ENCODE peak calls at places on chromosomes 3 and 15, in nine cellular contexts. J, U, Z, H, G, Y, B, N and X are unnamed samples. For H3K9me3 and H3K36me3, the result is how much of the 10 kb centered on the place peaks cover.

GRCh38 chr3:63492464-63492863 is 160.0 kb upstream of the SNTN start:
- DNase-seq in G (no peak), B (no peak), H (no peak), J (no peak), Z (no peak), U (no peak), Y (no peak), N (no peak), X (no peak)

GRCh38 chr3:136749106-136749505 is 3.1 kb downstream of the STAG1 start:
- DNase-seq in N (no peak), J (peak), Y (no peak), U (no peak), G (no peak), Z (no peak), B (no peak), H (no peak), X (no peak)

GRCh38 chr3:193207290-193207689 is 33.7 kb upstream of the PLAAT1 start:
- DNase-seq in Y (peak), N (no peak), U (no peak), J (no peak), B (peak), Z (no peak), G (no peak), H (no peak), X (no peak)

GRCh38 chr15:52340093-52340492 is 44.5 kb upstream of the MYO5C start:
- DNase-seq in B (no peak), H (no peak), U (no peak), N (no peak), Z (no peak), Y (no peak), J (no peak), G (no peak), X (no peak)

GRCh38 chr3:21750831-21751391 is at the start of gene ZNF385D:
- DNase-seq in Z (peak), J (no peak), B (peak), U (peak), H (no peak), N (no peak), Y (peak), G (peak), X (no peak)

GRCh38 chr3:105398407-105398806 is 31.7 kb downstream of the ALCAM start:
- DNase-seq in J (no peak), U (no peak), B (no peak), G (no peak), N (no peak), Y (no peak), H (no peak), Z (no peak), X (no peak)

GRCh38 chr3:151016421-151016820 is 43.9 kb upstream of the CLRN1 start:
- DNase-seq in B (peak), U (no peak), N (no peak), H (no peak), G (peak), Z (no peak), Y (peak), J (no peak), X (no peak)

GRCh38 chr15:93030430-93031102 is 58.4 kb downstream of the RGMA start:
- DNase-seq in J (peak), U (peak), H (peak), N (peak), B (peak), Z (peak), Y (peak), G (peak), X (peak)

GRCh38 chr3:67381667-67382272 is 272.6 kb downstream of the SUCLG2 start:
- DNase-seq in B (no peak), H (peak), Z (no peak), N (no peak), J (peak), G (peak), U (no peak), Y (peak), X (peak)

GRCh38 chr15:63860161-63860954 is 26.6 kb upstream of the HERC1 start:
- DNase-seq in U (no peak), Z (no peak), H (peak), N (peak), J (peak), Y (no peak), B (no peak), G (no peak), X (peak)

GRCh38 chr3:139104062-139104461 is 59.4 kb upstream of the PRR23C start:
- DNase-seq in Z (peak), Y (no peak), H (no peak), G (no peak), B (no peak), N (no peak), U (no peak), J (no peak), X (no peak)

GRCh38 chr3:13207578-13207922 is 134.3 kb upstream of the IQSEC1 start:
- DNase-seq in U (no peak), G (no peak), J (no peak), H (no peak), B (no peak), N (no peak), Z (no peak), Y (no peak), X (no peak)

GRCh38 chr3:81274671-81275070 is 486.8 kb downstream of the GBE1 start:
- DNase-seq in U (no peak), H (no peak), Y (no peak), B (peak), Z (no peak), N (no peak), J (no peak), G (peak), X (no peak)

GRCh38 chr3:158005391-158006100 is 100.7 kb downstream of the SHOX2 start:
- DNase-seq in G (no peak), U (no peak), Y (no peak), B (no peak), Z (no peak), J (no peak), N (no peak), H (no peak), X (no peak)

GRCh38 chr3:135898774-135899173 is 66.8 kb upstream of the PPP2R3A start:
- DNase-seq in B (no peak), N (no peak), J (no peak), Z (no peak), U (no peak), H (no peak), Y (no peak), G (no peak), X (no peak)

GRCh38 chr3:11591401-11592266 is 52.1 kb downstream of the VGLL4 start:
- DNase-seq in U (peak), N (no peak), H (no peak), J (no peak), G (peak), B (peak), Y (peak), Z (peak), X (no peak)

GRCh38 chr3:159322322-159322939 is 520.6 kb downstream of the MFSD1 start:
- DNase-seq in H (no peak), Y (peak), G (peak), U (peak), J (peak), Z (peak), N (no peak), B (no peak), X (no peak)

GRCh38 chr15:28021281-28022039 is 77.7 kb downstream of the OCA2 start:
- DNase-seq in J (no peak), H (no peak), U (no peak), B (peak), Y (peak), G (peak), Z (peak), N (no peak), X (no peak)

GRCh38 chr3:62918752-62919151 is 43.5 kb upstream of the CADPS start:
- DNase-seq in N (no peak), G (no peak), B (no peak), Z (no peak), J (no peak), U (no peak), H (no peak), Y (no peak), X (no peak)

GRCh38 chr3:48492461-48493202 is 11.3 kb downstream of the SHISA5 start:
- DNase-seq in B (peak), Z (peak), J (peak), G (peak), H (no peak), U (no peak), Y (no peak), N (no peak), X (no peak)

GRCh38 chr3:98343647-98344507 is 9.8 kb upstream of the OR5K4 start:
- DNase-seq in G (peak), H (peak), J (peak), B (no peak), N (no peak), Z (peak), Y (peak), U (no peak), X (peak)

GRCh38 chr3:197135212-197135611 is 105.6 kb upstream of the MELTF start:
- DNase-seq in J (no peak), U (no peak), Y (no peak), B (peak), H (no peak), N (no peak), G (no peak), Z (no peak), X (no peak)

GRCh38 chr15:37028609-37029287 is 71.6 kb downstream of the MEIS2 start:
- DNase-seq in H (no peak), Y (peak), B (no peak), J (no peak), U (no peak), G (peak), Z (no peak), N (no peak), X (no peak)

GRCh38 chr3:42179110-42179725 is 86.8 kb downstream of the CCK start:
- DNase-seq in Z (peak), G (peak), Y (peak), J (no peak), H (no peak), B (peak), N (no peak), U (no peak), X (no peak)

GRCh38 chr15:91407237-91407889 is 307.3 kb downstream of the SV2B start:
- DNase-seq in B (peak), G (peak), H (peak), Z (peak), U (no peak), N (no peak), Y (peak), J (no peak), X (peak)

GRCh38 chr3:52546111-52546901 is 9.9 kb downstream of the UQCC5 start:
- DNase-seq in G (no peak), B (no peak), Y (no peak), Z (no peak), H (no peak), U (no peak), J (no peak), N (no peak), X (no peak)

GRCh38 chr3:31462050-31462569 is 70.6 kb upstream of the STT3B start:
- DNase-seq in H (peak), N (no peak), Z (peak), B (no peak), J (peak), Y (no peak), G (peak), U (no peak), X (peak)

GRCh38 chr15:52178765-52179164 is 12.4 kb downstream of the GNB5 start:
- DNase-seq in U (no peak), G (peak), N (no peak), J (no peak), B (no peak), Z (no peak), Y (no peak), H (no peak), X (no peak)

GRCh38 chr3:138438896-138439295 is 4.5 kb downstream of the ESYT3 start:
- DNase-seq in Y (no peak), N (no peak), J (no peak), U (no peak), H (no peak), G (no peak), B (no peak), Z (peak), X (no peak)

GRCh38 chr15:57555270-57555669 is 36.4 kb upstream of the MYZAP start:
- DNase-seq in G (no peak), N (no peak), U (no peak), J (no peak), Z (no peak), Y (peak), H (no peak), B (peak), X (no peak)

GRCh38 chr3:146470424-146470990 is 1.1 kb upstream of the PLSCR2 start:
- DNase-seq in J (no peak), G (no peak), H (no peak), N (no peak), Y (no peak), U (no peak), Z (no peak), B (no peak), X (no peak)

GRCh38 chr3:117144832-117145231 is 435.3 kb downstream of the TUSC7 start:
- DNase-seq in H (no peak), Y (peak), U (no peak), G (peak), B (peak), Z (no peak), N (no peak), J (no peak), X (no peak)

GRCh38 chr3:50603261-50604109 is 8.1 kb downstream of the CISH start:
- DNase-seq in H (no peak), Y (no peak), G (no peak), N (no peak), B (no peak), Z (no peak), U (peak), J (no peak), X (peak)

GRCh38 chr3:48852151-48852550 is 4.5 kb upstream of the PRKAR2A start:
- DNase-seq in H (no peak), U (no peak), G (no peak), Y (no peak), J (no peak), Z (no peak), N (no peak), B (no peak), X (no peak)

GRCh38 chr3:46612324-46612723 is at the start of gene FAM240A:
- DNase-seq in H (no peak), J (no peak), G (peak), U (no peak), Z (peak), B (no peak), N (no peak), Y (peak), X (no peak)

GRCh38 chr3:11391930-11392688 is 119.9 kb downstream of the ATG7 start:
- DNase-seq in H (no peak), B (peak), J (no peak), Y (peak), Z (no peak), G (peak), U (no peak), N (no peak), X (no peak)

GRCh38 chr3:183906234-183906921 is 21.7 kb upstream of the PARL start:
- DNase-seq in N (no peak), U (no peak), Y (no peak), J (no peak), B (no peak), Z (no peak), H (no peak), G (no peak), X (no peak)

GRCh38 chr15:94061041-94061440 is 170.3 kb upstream of the MCTP2 start:
- DNase-seq in J (no peak), Z (no peak), N (no peak), H (no peak), Y (no peak), U (no peak), B (peak), G (no peak), X (no peak)

GRCh38 chr3:136042608-136043221 is 77.2 kb downstream of the PPP2R3A start:
- DNase-seq in H (peak), B (peak), U (no peak), G (peak), Z (no peak), J (peak), Y (peak), N (no peak), X (no peak)

GRCh38 chr3:128858167-128858566 is 21.3 kb upstream of the ACAD9 start:
- DNase-seq in G (no peak), J (no peak), Y (no peak), B (no peak), Z (no peak), U (no peak), N (no peak), H (no peak), X (no peak)
- H3K9me3 ChIP-seq in G (under half), J (under half), Y (under half), B (under half), Z (half or more), U (under half), N (under half), H (under half), X (under half)

GRCh38 chr15:68676926-68677325 is 98.1 kb downstream of the CORO2B start:
- DNase-seq in Z (peak), B (no peak), N (no peak), U (no peak), H (no peak), G (no peak), J (no peak), Y (no peak), X (no peak)
- H3K36me3 ChIP-seq in Z (under half), B (under half), N (under half), U (under half), H (under half), G (under half), J (under half), Y (under half), X (under half)

GRCh38 chr3:118838871-118839270 is 195.8 kb downstream of the IGSF11 start:
- DNase-seq in J (no peak), H (no peak), Z (no peak), N (no peak), U (no peak), Y (no peak), G (no peak), B (no peak), X (no peak)
- H3K9me3 ChIP-seq in J (under half), H (under half), Z (half or more), N (under half), U (under half), Y (under half), G (under half), B (under half), X (under half)

GRCh38 chr15:73287019-73287418 is 81.7 kb downstream of the HCN4 start:
- DNase-seq in Z (no peak), U (no peak), Y (no peak), B (no peak), N (no peak), J (peak), G (no peak), H (no peak), X (no peak)

GRCh38 chr15:73283341-73283962 is 85.3 kb downstream of the HCN4 start:
- DNase-seq in B (no peak), G (no peak), J (no peak), U (no peak), Y (no peak), Z (no peak), N (no peak), H (no peak), X (no peak)

GRCh38 chr15:73286356-73286755 is 82.4 kb downstream of the HCN4 start:
- DNase-seq in H (no peak), Y (no peak), Z (no peak), B (peak), N (no peak), G (peak), U (no peak), J (no peak), X (no peak)

GRCh38 chr15:73282567-73283200 is 86.1 kb downstream of the HCN4 start:
- DNase-seq in N (no peak), Z (no peak), U (no peak), B (no peak), Y (no peak), G (no peak), J (no peak), H (no peak), X (no peak)

GRCh38 chr15:73284073-73284472 is 84.7 kb downstream of the HCN4 start:
- DNase-seq in B (peak), U (no peak), H (no peak), Z (no peak), J (peak), G (peak), N (no peak), Y (peak), X (no peak)
- H3K36me3 ChIP-seq in B (under half), U (under half), H (under half), Z (half or more), J (under half), G (under half), N (under half), Y (under half), X (under half)

DNA sequence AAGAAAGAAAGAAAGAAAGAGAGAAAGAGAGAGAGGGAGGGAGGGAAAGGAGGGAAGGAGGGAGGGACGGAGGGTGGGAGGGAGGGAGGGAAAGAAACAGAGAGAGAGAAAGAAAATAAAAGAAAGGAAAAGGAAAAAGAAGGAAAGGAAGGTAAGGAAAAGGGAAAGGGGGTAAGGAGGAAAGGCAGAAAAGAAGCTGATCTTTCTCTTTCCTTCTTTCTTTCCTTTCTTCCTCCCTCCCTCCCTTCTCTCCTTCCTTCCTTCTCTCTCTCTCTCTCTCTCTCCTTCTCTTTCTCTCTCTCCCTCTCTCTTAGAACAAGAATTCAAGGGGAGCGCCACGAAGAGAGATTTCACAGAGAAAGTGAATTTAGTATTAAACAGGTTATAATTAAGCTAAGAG is 25.8 kb upstream of the TMCC1 start:
- DNase-seq in J (no peak), G (no peak), N (no peak), Y (no peak), U (no peak), B (no peak), Z (no peak), H (no peak), X (no peak)
- H3K9me3 ChIP-seq in J (under half), G (under half), N (under half), Y (under half), U (under half), B (under half), Z (under half), H (under half), X (under half)

GRCh38 chr3:124792341-124793034 is 62.2 kb downstream of the UMPS start:
- DNase-seq in U (no peak), Y (no peak), H (no peak), G (no peak), J (no peak), N (no peak), B (peak), Z (no peak), X (no peak)
- H3K36me3 ChIP-seq in U (under half), Y (under half), H (under half), G (under half), J (under half), N (under half), B (under half), Z (half or more), X (under half)

DNA sequence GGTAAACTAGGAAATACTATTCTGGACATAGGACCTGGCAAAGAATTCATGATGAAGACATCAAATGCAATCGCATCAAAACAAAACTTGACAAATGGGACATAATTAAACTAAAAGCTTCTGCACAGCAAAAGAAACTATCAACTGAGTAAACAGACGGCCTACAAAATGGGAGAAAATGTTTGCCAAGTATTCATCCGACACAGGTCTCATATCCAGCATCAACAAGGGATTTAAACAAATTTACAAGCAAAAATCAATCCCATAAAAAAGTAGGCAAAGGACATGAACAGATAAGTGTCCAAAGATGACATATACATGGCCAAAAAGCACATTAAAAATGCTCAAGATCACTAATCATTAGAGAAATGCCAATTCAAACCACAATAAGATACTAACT is 1088.9 kb downstream of the NAALADL2 start:
- DNase-seq in Y (no peak), Z (no peak), B (no peak), H (no peak), G (no peak), U (no peak), N (no peak), J (no peak), X (no peak)
- H3K9me3 ChIP-seq in Y (under half), Z (under half), B (under half), H (under half), G (under half), U (under half), N (under half), J (under half), X (under half)

GRCh38 chr3:123290107-123290930 is 88.6 kb downstream of the SEC22A start:
- DNase-seq in N (no peak), Z (no peak), J (no peak), U (no peak), Y (no peak), H (no peak), G (no peak), B (no peak), X (no peak)
- H3K36me3 ChIP-seq in N (under half), Z (under half), J (under half), U (under half), Y (under half), H (under half), G (under half), B (under half), X (under half)